ENCODE peak calls at places on chromosomes 3 and 15, in nine cellular contexts. V is body of pancreas; D is spleen; G is cardiac muscle cell; L is K562; I is aorta; U is fibroblast of lung; H is heart right ventricle; C is CD4-positive, alpha-beta memory T cell. S is an unnamed sample.
A peak's percentile ranks its signal among the peaks of the same experiment; 100 is the strongest.

GRCh38 chr15:63186065-63186464 is 3.3 kb upstream of the RAB8B start:
- DNase-seq in G (no peak), H (no peak), V (no peak), I (no peak), D (no peak), L (no peak), C (no peak), U (peak; percentile 64), S (no peak)

GRCh38 chr3:196235452-196236122 is 19.3 kb downstream of the SLC51A start:
- DNase-seq in C (no peak), D (no peak), V (no peak), H (no peak), U (no peak), G (no peak), L (no peak), I (no peak), S (no peak)

GRCh38 chr3:52786330-52787215 is 8.0 kb upstream of the ITIH3 start:
- DNase-seq in L (no peak), C (no peak), H (no peak), U (no peak), G (no peak), D (peak; percentile 49), I (peak; percentile 42), V (no peak), S (no peak)

GRCh38 chr3:168248383-168249047 is 152.8 kb upstream of the GOLIM4 start:
- DNase-seq in I (peak; percentile 47), U (peak; percentile 70), C (no peak), L (no peak), D (peak; percentile 59), G (peak; percentile 79), H (peak; percentile 36), V (peak; percentile 12), S (no peak)

GRCh38 chr15:96326551-96327154 is 3.8 kb upstream of the NR2F2 start:
- DNase-seq in V (no peak), U (peak; percentile 60), L (peak; percentile 42), I (peak; percentile 60), C (no peak), H (no peak), G (peak; percentile 50), D (no peak), S (no peak)

GRCh38 chr3:128360243-128360642 is 106.4 kb downstream of the DNAJB8 start:
- DNase-seq in L (no peak), H (no peak), I (no peak), G (no peak), C (no peak), D (no peak), U (no peak), V (no peak), S (no peak)

GRCh38 chr15:93830221-93830765 is 401.1 kb upstream of the MCTP2 start:
- DNase-seq in C (no peak), G (no peak), V (no peak), D (no peak), H (no peak), U (no peak), I (no peak), L (no peak), S (no peak)

GRCh38 chr3:129665024-129665768 is 58.7 kb upstream of the PLXND1 start:
- DNase-seq in G (no peak), D (no peak), L (no peak), U (peak; percentile 81), I (no peak), H (no peak), V (no peak), C (no peak), S (peak; percentile 38)

GRCh38 chr3:185558395-185558794 is 6.0 kb upstream of the LIPH start:
- DNase-seq in I (no peak), D (peak; percentile 14), H (no peak), C (no peak), U (peak; percentile 30), G (no peak), L (peak; percentile 51), V (peak; percentile 70), S (no peak)

GRCh38 chr3:150495149-150495548 is 51.1 kb downstream of the SERP1 start:
- DNase-seq in V (no peak), U (no peak), L (no peak), H (no peak), C (no peak), G (peak; percentile 27), I (no peak), D (no peak), S (no peak)

GRCh38 chr15:40929730-40930429 is 740 bp downstream of the DLL4 start:
- DNase-seq in H (peak; percentile 62), G (peak; percentile 77), L (peak; percentile 39), V (peak; percentile 45), D (peak; percentile 82), C (no peak), I (peak; percentile 73), U (peak; percentile 68), S (no peak)

GRCh38 chr15:40926659-40927496 is 2.3 kb upstream of the DLL4 start:
- DNase-seq in D (peak; percentile 60), G (no peak), U (no peak), I (no peak), C (no peak), V (no peak), H (no peak), L (no peak), S (no peak)

GRCh38 chr15:40927497-40928346 is 1.4 kb upstream of the DLL4 start:
- DNase-seq in G (no peak), D (peak; percentile 73), C (no peak), V (no peak), I (no peak), L (peak; percentile 75), U (no peak), H (no peak), S (no peak)

GRCh38 chr15:40928975-40929729 is at the start of gene DLL4:
- DNase-seq in G (peak; percentile 69), H (peak; percentile 72), L (peak; percentile 93), V (peak; percentile 38), I (no peak), D (peak; percentile 85), U (peak; percentile 41), C (no peak), S (peak; percentile 74)

GRCh38 chr15:40928351-40928974 is 677 bp upstream of the DLL4 start:
- DNase-seq in G (no peak), D (peak; percentile 69), I (no peak), U (no peak), H (no peak), V (no peak), C (no peak), L (peak; percentile 78), S (no peak)
- H3K4me3 ChIP-seq in G (peak overlapping the region; percentile 41), D (peak overlapping the region; percentile 53), I (peak overlapping the region; percentile 20), U (peak overlapping the region; percentile 50), H (peak overlapping the region; percentile 96), V (no peak overlapping the region), C (peak overlapping the region; percentile 42), L (peak overlapping the region; percentile 54), S (peak overlapping the region; percentile 65)

GRCh38 chr15:30992465-30992864 is 1.0 kb upstream of the MTMR10 start:
- DNase-seq in L (no peak), V (no peak), U (no peak), I (no peak), D (no peak), G (peak; percentile 34), H (no peak), C (no peak), S (peak; percentile 43)

GRCh38 chr15:30991301-30992072 is at the start of gene MTMR10:
- DNase-seq in L (peak; percentile 92), I (peak; percentile 83), D (peak; percentile 97), C (peak; percentile 84), V (peak; percentile 74), H (peak; percentile 82), G (peak; percentile 88), U (peak; percentile 79), S (peak; percentile 89)

GRCh38 chr15:30992073-30992363 is 590 bp upstream of the MTMR10 start:
- DNase-seq in L (no peak), D (no peak), V (no peak), I (no peak), U (no peak), G (no peak), H (no peak), C (no peak), S (no peak)

GRCh38 chr15:30990036-30990435 is 1.4 kb downstream of the MTMR10 start:
- DNase-seq in D (no peak), C (no peak), H (no peak), V (no peak), G (no peak), L (no peak), U (no peak), I (no peak), S (peak; percentile 71)

GRCh38 chr15:30990451-30991300 is 752 bp downstream of the MTMR10 start:
- DNase-seq in L (no peak), G (no peak), V (no peak), D (no peak), C (no peak), I (peak; percentile 47), H (no peak), U (peak; percentile 11), S (peak; percentile 53)
- H3K4me1 ChIP-seq in L (peaks cover 12% of the 10 kb centered on the region), G (peaks cover 13% of the 10 kb centered on the region), V (peaks cover 34% of the 10 kb centered on the region), D (peaks cover 60% of the 10 kb centered on the region), C (peaks cover 36% of the 10 kb centered on the region), I (no peaks in the 10 kb centered on the region), H (peaks cover 57% of the 10 kb centered on the region), U (no peaks in the 10 kb centered on the region), S (peaks cover 15% of the 10 kb centered on the region)

DNA sequence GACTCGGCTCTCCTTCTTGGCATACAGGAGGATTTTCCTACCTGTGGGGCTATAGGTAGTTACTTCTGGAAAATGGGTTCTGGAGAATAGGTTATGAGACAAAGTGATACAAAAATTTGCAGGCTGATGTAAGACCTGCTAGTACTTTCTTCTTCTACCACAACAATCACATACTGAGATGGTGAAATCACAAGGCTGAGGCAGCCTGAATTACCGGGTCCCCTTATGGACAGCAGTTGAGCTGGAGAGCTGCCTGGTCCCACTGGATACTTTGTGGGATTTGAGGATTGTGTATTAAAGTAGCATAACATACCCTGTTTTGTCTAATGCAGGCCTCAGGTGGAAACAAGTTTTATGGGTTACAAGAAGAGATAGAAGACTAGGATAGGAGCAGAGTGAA is 86.5 kb upstream of the FAM98B start:
- DNase-seq in U (peak; percentile 65), H (no peak), I (no peak), V (no peak), D (no peak), G (no peak), C (no peak), L (no peak), S (no peak)
- H3K36me3 ChIP-seq in U (no peaks in the 10 kb centered on the region), H (no peaks in the 10 kb centered on the region), I (no peaks in the 10 kb centered on the region), V (no peaks in the 10 kb centered on the region), D (no peaks in the 10 kb centered on the region), G (no peaks in the 10 kb centered on the region), C (no peaks in the 10 kb centered on the region), L (no peaks in the 10 kb centered on the region), S (no peaks in the 10 kb centered on the region)

GRCh38 chr15:37105795-37106333 is 5.5 kb upstream of the MEIS2 start:
- DNase-seq in G (no peak), H (no peak), V (no peak), I (no peak), C (no peak), L (no peak), D (no peak), U (no peak), S (no peak)

GRCh38 chr15:37103475-37104071 is 3.2 kb upstream of the MEIS2 start:
- DNase-seq in H (no peak), C (no peak), V (no peak), G (no peak), D (peak; percentile 40), L (no peak), U (no peak), I (no peak), S (no peak)

GRCh38 chr15:37106490-37107001 is 6.2 kb upstream of the MEIS2 start:
- DNase-seq in D (peak; percentile 57), U (peak; percentile 67), V (no peak), L (no peak), H (peak; percentile 67), I (peak; percentile 53), G (peak; percentile 80), C (no peak), S (peak; percentile 74)

GRCh38 chr15:37102315-37103021 is 2.1 kb upstream of the MEIS2 start:
- DNase-seq in L (no peak), C (no peak), U (peak; percentile 53), G (no peak), D (peak; percentile 49), V (no peak), H (no peak), I (no peak), S (no peak)

GRCh38 chr15:37104413-37105392 is 4.4 kb upstream of the MEIS2 start:
- DNase-seq in U (peak; percentile 58), L (peak; percentile 20), V (no peak), C (no peak), D (peak; percentile 37), I (no peak), H (no peak), G (no peak), S (no peak)
- H3K4me3 ChIP-seq in U (no peak overlapping the region), L (no peak overlapping the region), V (no peak overlapping the region), C (no peak overlapping the region), D (no peak overlapping the region), I (no peak overlapping the region), H (peak overlapping the region; percentile 76), G (peak overlapping the region; percentile 98), S (no peak overlapping the region)

S was measured in Karpas-422.